ENCODE peak calls at places on chromosomes 16 and 17, in four cellular contexts. One of them, this sample, is unnamed.

GRCh38 chr17:13131211-13131610 is 113.4 kb upstream of the ELAC2 start:
- DNase-seq in adrenal gland: no peak
- DNase-seq in IMR-90: no peak
- DNase-seq in esophagus muscularis mucosa: no peak
- DNase-seq in this sample: no peak

GRCh38 chr16:75640598-75640997 is 6.9 kb downstream of the KARS1 start:
- DNase-seq in IMR-90: peak
- DNase-seq in esophagus muscularis mucosa: no peak
- DNase-seq in adrenal gland: no peak
- DNase-seq in this sample: no peak

GRCh38 chr17:79840204-79840988 is 1.2 kb upstream of the CBX4 start:
- DNase-seq in esophagus muscularis mucosa: no peak
- DNase-seq in IMR-90: peak
- DNase-seq in adrenal gland: peak
- DNase-seq in this sample: peak

GRCh38 chr17:13736915-13737314 is 135.2 kb upstream of the HS3ST3A1 start:
- DNase-seq in esophagus muscularis mucosa: peak
- DNase-seq in adrenal gland: no peak
- DNase-seq in IMR-90: peak
- DNase-seq in this sample: no peak

GRCh38 chr17:40168262-40168832 is 8.9 kb upstream of the RAPGEFL1 start:
- DNase-seq in esophagus muscularis mucosa: no peak
- DNase-seq in adrenal gland: peak
- DNase-seq in IMR-90: peak
- DNase-seq in this sample: peak

GRCh38 chr16:85998868-85999729 is 100.1 kb downstream of the IRF8 start:
- DNase-seq in IMR-90: no peak
- DNase-seq in esophagus muscularis mucosa: no peak
- DNase-seq in adrenal gland: no peak
- DNase-seq in this sample: no peak

GRCh38 chr17:70622382-70623260 is 453.3 kb downstream of the KCNJ2 start:
- DNase-seq in esophagus muscularis mucosa: no peak
- DNase-seq in IMR-90: peak
- DNase-seq in adrenal gland: no peak
- DNase-seq in this sample: peak

GRCh38 chr17:59030811-59031210 is 75.9 kb downstream of the TRIM37 start:
- DNase-seq in esophagus muscularis mucosa: no peak
- DNase-seq in adrenal gland: no peak
- DNase-seq in IMR-90: no peak
- DNase-seq in this sample: no peak

GRCh38 chr17:15278381-15278780 is 13.3 kb upstream of the PMP22 start:
- DNase-seq in IMR-90: no peak
- DNase-seq in adrenal gland: no peak
- DNase-seq in esophagus muscularis mucosa: no peak
- DNase-seq in this sample: no peak

GRCh38 chr16:49452568-49452967 is 79.0 kb downstream of the C16orf78 start:
- DNase-seq in adrenal gland: no peak
- DNase-seq in IMR-90: no peak
- DNase-seq in esophagus muscularis mucosa: no peak
- DNase-seq in this sample: no peak

GRCh38 chr17:82092628-82092994 is 5.4 kb downstream of the FASN start:
- DNase-seq in esophagus muscularis mucosa: no peak
- DNase-seq in IMR-90: no peak
- DNase-seq in adrenal gland: no peak
- DNase-seq in this sample: no peak

GRCh38 chr17:33964344-33964979 is 290.6 kb upstream of the CCL2 start:
- DNase-seq in IMR-90: no peak
- DNase-seq in esophagus muscularis mucosa: no peak
- DNase-seq in adrenal gland: no peak
- DNase-seq in this sample: peak

GRCh38 chr17:73952136-73952497 is 251.4 kb upstream of the RPL38 start:
- DNase-seq in IMR-90: no peak
- DNase-seq in adrenal gland: no peak
- DNase-seq in esophagus muscularis mucosa: no peak
- DNase-seq in this sample: no peak

GRCh38 chr17:73953206-73954033 is 250.1 kb upstream of the RPL38 start:
- DNase-seq in esophagus muscularis mucosa: no peak
- DNase-seq in IMR-90: no peak
- DNase-seq in adrenal gland: no peak
- DNase-seq in this sample: no peak

GRCh38 chr17:73954981-73955380 is 248.5 kb upstream of the RPL38 start:
- DNase-seq in IMR-90: no peak
- DNase-seq in adrenal gland: no peak
- DNase-seq in esophagus muscularis mucosa: no peak
- DNase-seq in this sample: peak

GRCh38 chr17:73950515-73950914 is 253.0 kb upstream of the RPL38 start:
- DNase-seq in IMR-90: no peak
- DNase-seq in adrenal gland: peak
- DNase-seq in esophagus muscularis mucosa: no peak
- DNase-seq in this sample: no peak

GRCh38 chr17:73952498-73953205 is 250.8 kb upstream of the RPL38 start:
- DNase-seq in adrenal gland: peak
- DNase-seq in IMR-90: no peak
- DNase-seq in esophagus muscularis mucosa: no peak
- DNase-seq in this sample: peak
- TF ChIP-seq CTCF in adrenal gland: peak
- TF ChIP-seq CTCF in IMR-90: no peak
- TF ChIP-seq CTCF in esophagus muscularis mucosa: no peak
- TF ChIP-seq CTCF in this sample: peak

DNA sequence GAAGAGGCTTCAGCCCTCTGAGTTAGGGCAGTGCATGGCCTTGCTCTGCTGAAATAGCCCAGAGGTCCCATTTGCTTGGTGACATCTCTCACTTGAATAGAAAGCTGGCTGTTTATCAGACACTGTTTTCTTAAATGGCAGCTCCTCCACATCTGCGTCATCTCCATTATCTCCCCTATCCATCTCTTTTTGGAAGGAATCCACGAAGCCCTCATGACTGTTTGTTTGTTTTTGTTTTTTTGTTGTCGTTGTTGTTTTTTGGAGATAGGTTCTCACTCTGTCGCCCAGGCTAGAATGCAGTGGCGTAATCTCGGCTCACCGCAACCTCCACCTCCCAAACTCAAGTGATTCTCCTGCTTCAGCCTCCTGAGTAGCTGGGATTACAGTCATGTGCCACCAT is 16.6 kb downstream of the NAA60 start:
- DNase-seq in adrenal gland: peak
- DNase-seq in esophagus muscularis mucosa: no peak
- DNase-seq in IMR-90: no peak
- DNase-seq in this sample: no peak
- H3K27ac ChIP-seq in adrenal gland: peak
- H3K27ac ChIP-seq in esophagus muscularis mucosa: no peak
- H3K27ac ChIP-seq in IMR-90: no peak
- H3K27ac ChIP-seq in this sample: no peak

GRCh38 chr17:57783338-57783742 is 38.2 kb upstream of the CCDC182 start:
- DNase-seq in esophagus muscularis mucosa: no peak
- DNase-seq in adrenal gland: peak
- DNase-seq in IMR-90: peak
- DNase-seq in this sample: peak
- H3K4me3 ChIP-seq in esophagus muscularis mucosa: peak
- H3K4me3 ChIP-seq in adrenal gland: no peak
- H3K4me3 ChIP-seq in IMR-90: no peak
- H3K4me3 ChIP-seq in this sample: no peak

DNA sequence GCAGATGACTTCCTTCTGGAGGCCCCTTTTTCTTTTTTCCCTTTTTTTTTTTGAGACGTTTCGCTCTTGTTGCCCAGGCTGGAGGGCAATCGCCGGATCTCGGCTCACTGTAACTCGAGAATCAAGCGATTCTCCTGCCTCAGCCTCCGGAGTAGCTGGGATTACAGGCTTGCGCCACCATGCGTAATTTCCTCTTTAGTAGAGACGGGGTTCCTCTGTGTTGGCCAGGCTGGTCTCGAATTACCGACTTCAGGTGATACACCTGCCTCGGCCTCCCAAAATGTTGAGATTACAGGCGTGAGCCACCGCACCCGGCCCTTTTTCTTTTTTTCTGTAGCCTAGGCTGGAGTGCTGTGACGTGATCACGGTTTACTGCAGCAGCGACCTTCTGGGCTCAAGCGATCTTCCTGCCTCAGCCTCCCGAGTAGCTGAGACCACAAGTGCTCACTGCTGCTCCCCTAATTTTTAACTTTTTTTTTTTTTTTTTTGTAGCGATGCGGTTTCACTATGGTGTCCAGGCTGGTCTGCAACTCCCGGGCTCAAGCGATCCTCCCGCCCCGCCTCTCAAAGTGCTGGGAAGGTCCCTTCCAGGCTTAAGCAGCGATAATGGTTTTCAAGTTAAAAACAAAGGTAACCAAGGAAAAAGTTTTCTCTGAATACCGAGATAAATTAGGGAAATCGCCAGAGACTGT is 956 bp upstream of the IST1 start:
- DNase-seq in IMR-90: peak
- DNase-seq in adrenal gland: peak
- DNase-seq in esophagus muscularis mucosa: no peak
- DNase-seq in this sample: peak
- TF ChIP-seq CTCF in IMR-90: peak
- TF ChIP-seq CTCF in adrenal gland: no peak
- TF ChIP-seq CTCF in esophagus muscularis mucosa: no peak
- TF ChIP-seq CTCF in this sample: no peak

DNA sequence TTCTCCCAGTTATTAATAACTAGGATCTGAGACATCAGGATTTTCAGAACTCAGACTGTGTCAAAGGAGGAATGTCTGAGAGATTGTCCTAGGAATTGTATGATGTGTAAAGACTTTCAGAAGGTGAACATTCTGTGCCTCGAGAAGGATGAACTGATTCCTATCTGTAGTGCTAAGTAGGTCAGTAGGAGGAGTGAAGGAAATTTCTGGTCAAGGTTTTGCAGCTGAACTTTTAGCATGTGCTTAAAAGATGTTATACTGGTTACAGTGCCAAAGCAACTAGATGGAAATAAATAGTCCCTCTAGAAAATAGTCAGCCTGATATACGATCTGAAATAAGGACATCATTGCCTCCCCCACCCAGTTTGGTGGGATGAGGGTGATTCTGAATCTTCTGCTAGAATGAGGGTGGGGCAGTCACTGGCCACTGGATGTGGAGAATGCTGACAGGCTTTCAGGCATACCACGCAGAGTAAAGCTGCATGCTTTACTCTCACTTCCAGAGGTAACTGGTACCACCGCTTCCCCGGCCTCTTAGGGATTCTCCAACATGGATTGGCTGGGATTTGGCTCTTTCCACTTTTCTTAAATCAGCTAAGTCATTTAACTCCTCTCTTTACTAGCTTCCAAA is 57.2 kb upstream of the VPS4A start:
- DNase-seq in esophagus muscularis mucosa: peak
- DNase-seq in IMR-90: no peak
- DNase-seq in adrenal gland: no peak
- DNase-seq in this sample: no peak
- H3K27ac ChIP-seq in esophagus muscularis mucosa: peak
- H3K27ac ChIP-seq in IMR-90: no peak
- H3K27ac ChIP-seq in adrenal gland: no peak
- H3K27ac ChIP-seq in this sample: no peak

DNA sequence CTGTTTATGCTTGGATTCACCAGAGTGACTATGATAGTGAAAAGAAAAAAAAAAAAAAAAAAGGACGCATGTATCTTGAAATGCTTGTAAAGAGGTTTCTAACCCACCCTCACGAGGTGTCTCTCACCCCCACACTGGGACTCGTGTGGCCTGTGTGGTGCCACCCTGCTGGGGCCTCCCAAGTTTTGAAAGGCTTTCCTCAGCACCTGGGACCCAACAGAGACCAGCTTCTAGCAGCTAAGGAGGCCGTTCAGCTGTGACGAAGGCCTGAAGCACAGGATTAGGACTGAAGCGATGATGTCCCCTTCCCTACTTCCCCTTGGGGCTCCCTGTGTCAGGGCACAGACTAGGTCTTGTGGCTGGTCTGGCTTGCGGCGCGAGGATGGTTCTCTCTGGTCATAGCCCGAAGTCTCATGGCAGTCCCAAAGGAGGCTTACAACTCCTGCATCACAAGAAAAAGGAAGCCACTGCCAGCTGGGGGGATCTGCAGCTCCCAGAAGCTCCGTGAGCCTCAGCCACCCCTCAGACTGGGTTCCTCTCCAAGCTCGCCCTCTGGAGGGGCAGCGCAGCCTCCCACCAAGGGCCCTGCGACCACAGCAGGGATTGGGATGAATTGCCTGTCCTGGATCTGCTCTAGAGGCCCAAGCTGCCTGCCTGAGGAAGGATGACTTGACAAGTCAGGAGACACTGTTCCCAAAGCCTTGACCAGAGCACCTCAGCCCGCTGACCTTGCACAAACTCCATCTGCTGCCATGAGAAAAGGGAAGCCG is 27.2 kb downstream of the STH start:
- DNase-seq in esophagus muscularis mucosa: no peak
- DNase-seq in adrenal gland: peak
- DNase-seq in IMR-90: no peak
- DNase-seq in this sample: no peak
- H3K4me3 ChIP-seq in esophagus muscularis mucosa: no peak
- H3K4me3 ChIP-seq in adrenal gland: no peak
- H3K4me3 ChIP-seq in IMR-90: no peak
- H3K4me3 ChIP-seq in this sample: no peak

GRCh38 chr17:74987909-74988711 is 678 bp downstream of the CDR2L start:
- DNase-seq in adrenal gland: peak
- DNase-seq in esophagus muscularis mucosa: peak
- DNase-seq in IMR-90: peak
- DNase-seq in this sample: peak

GRCh38 chr17:74992223-74992622 is 4.8 kb downstream of the CDR2L start:
- DNase-seq in IMR-90: no peak
- DNase-seq in adrenal gland: no peak
- DNase-seq in esophagus muscularis mucosa: no peak
- DNase-seq in this sample: no peak

GRCh38 chr17:74986206-74986576 is 1.2 kb upstream of the CDR2L start:
- DNase-seq in IMR-90: no peak
- DNase-seq in adrenal gland: no peak
- DNase-seq in esophagus muscularis mucosa: no peak
- DNase-seq in this sample: no peak

GRCh38 chr17:74990581-74991105 is 3.2 kb downstream of the CDR2L start:
- DNase-seq in adrenal gland: no peak
- DNase-seq in esophagus muscularis mucosa: no peak
- DNase-seq in IMR-90: no peak
- DNase-seq in this sample: no peak

DNA sequence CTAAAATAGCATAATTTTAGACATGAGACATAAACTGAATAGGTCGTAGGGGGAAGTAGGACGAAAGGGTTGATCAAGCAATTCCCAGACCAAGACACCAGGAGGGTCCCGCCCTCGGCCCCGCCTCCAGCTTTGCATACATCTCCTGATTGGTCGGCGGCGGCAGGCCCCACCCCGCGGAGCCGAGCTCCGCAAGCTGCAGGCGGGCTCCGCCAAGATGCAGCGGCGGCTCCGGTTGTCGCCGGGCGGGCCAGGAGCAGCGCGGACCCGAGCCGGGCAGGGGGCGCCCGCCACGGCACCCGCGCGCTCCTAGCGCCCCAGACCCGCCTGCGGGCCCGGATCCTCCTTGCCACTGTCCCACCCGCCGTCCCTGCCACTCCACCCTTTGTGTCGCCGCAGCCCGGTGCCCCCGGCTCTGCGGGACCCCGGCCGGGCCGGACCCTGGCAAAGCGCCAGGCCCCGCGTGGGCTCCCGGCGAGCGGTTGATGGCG is at the start of gene CDR2L:
- DNase-seq in adrenal gland: peak
- DNase-seq in esophagus muscularis mucosa: peak
- DNase-seq in IMR-90: peak
- DNase-seq in this sample: peak
- TF ChIP-seq CTCF in adrenal gland: no peak
- TF ChIP-seq CTCF in esophagus muscularis mucosa: no peak
- TF ChIP-seq CTCF in IMR-90: no peak
- TF ChIP-seq CTCF in this sample: no peak

GRCh38 chr16:74469946-74470478 is 48.7 kb upstream of the CLEC18B start:
- DNase-seq in adrenal gland: no peak
- DNase-seq in esophagus muscularis mucosa: no peak
- DNase-seq in IMR-90: no peak
- DNase-seq in this sample: no peak
- H3K27ac ChIP-seq in adrenal gland: no peak
- H3K27ac ChIP-seq in esophagus muscularis mucosa: no peak
- H3K27ac ChIP-seq in IMR-90: no peak
- H3K27ac ChIP-seq in this sample: no peak

This sample was measured in colonic mucosa.